ENCODE peak calls at places on chromosomes 7 and 10, in ten cellular contexts. S, N, R, C, E, U, H, T, F and I are unnamed samples.

GRCh38 chr10:31698169-31698890 is 230.3 kb downstream of the ARHGAP12 start:
- DNase-seq in S (no peak), N (no peak), R (no peak), C (no peak), E (no peak), U (peak), H (peak), T (no peak), F (no peak), I (no peak)

GRCh38 chr10:80136134-80136571 is 3.6 kb downstream of the PLAC9 start:
- DNase-seq in S (peak), N (no peak), R (no peak), C (no peak), E (no peak), U (peak), H (no peak), T (no peak), F (no peak), I (no peak)

GRCh38 chr10:43679509-43679908 is 30.8 kb upstream of the ZNF32 start:
- DNase-seq in S (peak), N (no peak), R (peak), C (no peak), E (peak), U (peak), H (no peak), T (no peak), F (no peak), I (no peak)

GRCh38 chr10:31940839-31941653 is 12.4 kb upstream of the ARHGAP12 start:
- DNase-seq in S (no peak), N (no peak), R (peak), C (no peak), E (peak), U (peak), H (peak), T (no peak), F (no peak), I (no peak)

GRCh38 chr10:89567566-89568245 is 32.3 kb upstream of the SLC16A12 start:
- DNase-seq in S (no peak), N (no peak), R (no peak), C (no peak), E (no peak), U (peak), H (no peak), T (no peak), F (no peak), I (no peak)

GRCh38 chr7:138573741-138574140 is 113.7 kb downstream of the TRIM24 start:
- DNase-seq in S (no peak), N (no peak), R (no peak), C (no peak), E (no peak), U (no peak), H (no peak), T (no peak), F (no peak), I (no peak)

GRCh38 chr10:101032637-101033201 is 1.7 kb downstream of the SFXN3 start:
- DNase-seq in S (no peak), N (no peak), R (peak), C (peak), E (peak), U (peak), H (peak), T (no peak), F (no peak), I (no peak)

GRCh38 chr7:127256326-127256725 is 3.6 kb upstream of the GRM8 start:
- DNase-seq in S (no peak), N (no peak), R (no peak), C (no peak), E (no peak), U (no peak), H (no peak), T (no peak), F (no peak), I (no peak)

GRCh38 chr7:21507627-21508343 is 35.1 kb upstream of the DNAH11 start:
- DNase-seq in S (no peak), N (peak), R (peak), C (peak), E (peak), U (no peak), H (peak), T (no peak), F (no peak), I (peak)

GRCh38 chr7:148987751-148988512 is 40.4 kb downstream of the PDIA4 start:
- DNase-seq in S (no peak), N (peak), R (peak), C (no peak), E (no peak), U (no peak), H (no peak), T (peak), F (no peak), I (peak)

GRCh38 chr10:69854685-69855345 is 53.1 kb downstream of the COL13A1 start:
- DNase-seq in S (no peak), N (no peak), R (no peak), C (no peak), E (no peak), U (no peak), H (no peak), T (no peak), F (no peak), I (no peak)